ENCODE peak calls at places on chromosomes 5 and 9, in five cellular contexts. P is HepG2, X is right lobe of liver, A is tibial nerve, D is spleen. Y is an unnamed sample.

GRCh38 chr5:43065384-43066230 is 25.5 kb upstream of the ANXA2R start:
- DNase-seq in A (peak; percentile 41), D (peak; percentile 89), X (peak; percentile 65), P (no peak), Y (peak; percentile 87)

GRCh38 chr9:134056483-134057310 is 11.1 kb downstream of the BRD3 start:
- DNase-seq in D (no peak), X (peak; percentile 51), A (no peak), P (no peak), Y (no peak)

GRCh38 chr9:94204174-94204573 is 54.9 kb upstream of the ZNF169 start:
- DNase-seq in P (no peak), D (no peak), X (no peak), A (no peak), Y (no peak)

GRCh38 chr5:42840279-42840678 is 28.6 kb upstream of the SELENOP start:
- DNase-seq in D (no peak), P (peak; percentile 38), A (peak; percentile 79), X (peak; percentile 90), Y (no peak)

GRCh38 chr5:61167382-61167781 is 5.1 kb upstream of the SMIM15 start:
- DNase-seq in D (no peak), X (no peak), P (no peak), A (no peak), Y (no peak)

GRCh38 chr5:156394642-156395393 is 67.9 kb downstream of the SGCD start:
- DNase-seq in A (peak; percentile 16), X (no peak), D (no peak), P (no peak), Y (no peak)

GRCh38 chr9:134060546-134060945 is 7.3 kb downstream of the BRD3 start:
- DNase-seq in P (no peak), D (peak; percentile 42), X (peak; percentile 35), A (no peak), Y (no peak)

GRCh38 chr5:54329731-54330709 is 19.6 kb upstream of the ARL15 start:
- DNase-seq in D (no peak), P (no peak), X (no peak), A (no peak), Y (no peak)

GRCh38 chr9:83999141-83999918 is 18.7 kb downstream of the RMI1 start:
- DNase-seq in X (no peak), A (no peak), D (no peak), P (no peak), Y (no peak)

GRCh38 chr5:181217111-181217804 is 5.8 kb upstream of the TRIM41 start:
- DNase-seq in A (peak; percentile 31), D (peak; percentile 89), P (no peak), X (no peak), Y (no peak)

GRCh38 chr9:138003485-138004190 is 126.1 kb downstream of the CACNA1B start:
- DNase-seq in P (no peak), A (no peak), X (no peak), D (no peak), Y (no peak)

GRCh38 chr9:21661626-21662025 is 140.8 kb upstream of the MTAP start:
- DNase-seq in D (no peak), A (no peak), P (no peak), X (no peak), Y (no peak)

GRCh38 chr5:139633295-139634027 is 14.7 kb upstream of the CXXC5 start:
- DNase-seq in D (peak; percentile 90), P (peak; percentile 76), A (no peak), X (peak; percentile 69), Y (peak; percentile 79)

GRCh38 chr5:29930316-29930715 is 1263.2 kb upstream of the CDH6 start:
- DNase-seq in P (no peak), A (no peak), X (no peak), D (no peak), Y (peak; percentile 1)

GRCh38 chr9:121242219-121242954 is 25.6 kb upstream of the GSN start:
- DNase-seq in P (no peak), D (no peak), X (no peak), A (no peak), Y (no peak)

GRCh38 chr5:123344819-123345426 is 78.3 kb downstream of the CEP120 start:
- DNase-seq in A (peak; percentile 28), P (peak; percentile 15), X (no peak), D (no peak), Y (peak; percentile 9)

GRCh38 chr5:122394313-122394712 is 82.3 kb downstream of the SNCAIP start:
- DNase-seq in X (no peak), P (no peak), D (no peak), A (no peak), Y (no peak)

GRCh38 chr5:151139015-151139414 is 18.6 kb downstream of the ANXA6 start:
- DNase-seq in D (no peak), P (no peak), X (no peak), A (no peak), Y (no peak)

GRCh38 chr9:129111762-129112151 is 542 bp downstream of the PTPA start:
- DNase-seq in A (peak; percentile 8), X (no peak), D (no peak), P (peak; percentile 25), Y (peak; percentile 71)

GRCh38 chr5:56814361-56814962 is 887 bp upstream of the MAP3K1 start:
- DNase-seq in D (peak; percentile 90), A (no peak), X (peak; percentile 59), P (peak; percentile 28), Y (no peak)

GRCh38 chr9:92654481-92655301 is 15.2 kb downstream of the IPPK start:
- DNase-seq in P (no peak), A (no peak), D (peak; percentile 73), X (no peak), Y (peak; percentile 68)

GRCh38 chr9:113302792-113303418 is at the start of gene RNF183:
- DNase-seq in P (peak; percentile 40), D (no peak), X (no peak), A (no peak), Y (no peak)

GRCh38 chr5:159017787-159018186 is 81.9 kb downstream of the EBF1 start:
- DNase-seq in D (no peak), P (no peak), A (peak; percentile 39), X (peak; percentile 57), Y (peak; percentile 6)

GRCh38 chr9:7033091-7033490 is 275.3 kb downstream of the KDM4C start:
- DNase-seq in A (no peak), P (no peak), X (no peak), D (no peak), Y (no peak)

GRCh38 chr5:169563369-169563768 is 20.2 kb upstream of the SPDL1 start:
- DNase-seq in D (no peak), X (no peak), P (no peak), A (no peak), Y (no peak)

GRCh38 chr9:100784755-100785154 is 206.9 kb downstream of the CAVIN4 start:
- DNase-seq in A (no peak), D (no peak), P (no peak), X (no peak), Y (no peak)

GRCh38 chr9:6843742-6844141 is 86.0 kb downstream of the KDM4C start:
- DNase-seq in X (no peak), P (no peak), A (no peak), D (no peak), Y (no peak)

GRCh38 chr9:108567571-108567970 is 288.2 kb downstream of the ACTL7B start:
- DNase-seq in X (no peak), P (no peak), D (no peak), A (no peak), Y (no peak)

GRCh38 chr9:108562176-108562575 is 293.6 kb downstream of the ACTL7B start:
- DNase-seq in X (no peak), D (no peak), P (no peak), A (no peak), Y (no peak)

GRCh38 chr9:108568093-108568492 is 287.7 kb downstream of the ACTL7B start:
- DNase-seq in A (no peak), X (no peak), D (no peak), P (peak; percentile 61), Y (no peak)

GRCh38 chr9:108569624-108570023 is 286.2 kb downstream of the ACTL7B start:
- DNase-seq in A (no peak), X (no peak), P (no peak), D (no peak), Y (no peak)

DNA sequence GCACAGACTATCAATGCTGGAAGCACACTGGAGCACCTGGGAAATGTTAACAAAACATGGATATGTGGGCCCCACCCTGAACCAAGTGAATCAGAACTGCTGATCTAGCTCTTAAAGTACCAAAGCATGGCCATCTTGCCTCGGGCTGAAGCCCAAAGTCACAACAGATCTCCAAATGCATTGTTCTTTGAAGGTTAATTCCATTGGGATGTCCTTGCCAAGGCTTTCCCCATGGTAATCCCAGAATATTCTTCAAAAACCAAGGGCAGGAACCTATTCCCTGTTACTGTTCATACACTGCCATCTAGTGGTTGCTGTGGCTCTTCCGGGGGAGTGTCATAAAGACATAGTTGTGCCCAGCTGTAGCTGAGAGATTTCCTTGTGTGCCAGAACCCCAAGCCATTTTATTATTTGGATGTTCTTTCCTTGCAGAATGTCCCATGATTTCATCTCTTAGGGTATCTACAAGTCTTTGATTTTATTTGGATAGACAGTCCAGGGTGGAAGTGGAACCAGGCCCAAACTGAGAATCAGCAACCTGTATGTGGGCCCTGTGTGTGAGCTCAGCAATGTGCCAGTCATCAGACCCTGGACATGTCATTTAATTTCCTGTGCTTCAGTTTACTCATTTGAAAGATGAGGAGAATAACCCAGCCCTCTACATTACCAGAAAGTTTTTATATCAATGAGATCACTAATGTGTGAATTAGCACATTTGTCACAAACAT is 290.0 kb downstream of the ACTL7B start:
- DNase-seq in P (peak; percentile 76), D (no peak), X (peak; percentile 53), A (peak; percentile 56), Y (peak; percentile 82)
- TF ChIP-seq POLR2A in P (no peak), D (no peak), X (no peak), A (no peak), Y (no peak)

GRCh38 chr9:28004900-28005299 is 431.6 kb upstream of the C9orf72 start:
- DNase-seq in X (no peak), A (no peak), D (no peak), P (no peak), Y (no peak)
- TF ChIP-seq POLR2A in X (no peak), A (no peak), D (no peak), P (no peak), Y (no peak)

GRCh38 chr5:86572825-86573224 is 44.9 kb upstream of the COX7C start:
- DNase-seq in P (no peak), A (no peak), X (no peak), D (no peak), Y (no peak)

GRCh38 chr5:86565197-86565789 is 52.4 kb upstream of the COX7C start:
- DNase-seq in D (no peak), X (no peak), A (no peak), P (peak; percentile 9), Y (no peak)

GRCh38 chr5:86570427-86571083 is 47.2 kb upstream of the COX7C start:
- DNase-seq in D (no peak), A (no peak), P (peak; percentile 2), X (no peak), Y (no peak)
- TF ChIP-seq POLR2A in D (no peak), A (no peak), P (no peak), X (no peak), Y (no peak)

DNA sequence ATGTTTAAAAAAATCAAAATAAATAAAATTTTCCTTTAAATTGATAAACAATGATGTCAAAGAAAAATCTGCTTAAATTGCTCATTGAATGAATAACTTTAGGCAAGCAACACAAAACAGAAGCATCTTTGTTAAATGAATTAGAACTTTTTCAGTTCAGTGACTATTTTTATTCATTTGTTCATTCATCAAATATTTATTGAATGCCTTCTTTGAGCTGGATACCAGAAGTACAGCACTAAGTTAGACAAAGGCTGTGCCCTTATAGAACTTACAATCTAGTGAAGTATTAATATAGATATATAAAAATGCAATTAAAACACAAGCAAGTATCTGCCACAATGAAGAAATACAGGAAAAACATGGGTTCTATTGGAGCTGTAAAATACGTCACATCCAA is 10.8 kb downstream of the FNIP1 start:
- DNase-seq in D (no peak), X (no peak), A (no peak), P (no peak), Y (no peak)
- TF ChIP-seq POLR2A in D (no peak), X (no peak), A (no peak), P (no peak), Y (no peak)